ENCODE peak calls at places on chromosomes 1 and 21, in nine cellular contexts. A, Y, B, C, F, H, D, Q and S are unnamed samples.
A peak's percentile ranks its signal among the peaks of the same experiment; 100 is the strongest.

GRCh38 chr1:153553096-153553495 is 4.0 kb upstream of the S100A3 start:
- DNase-seq in Q (no peak), C (no peak), F (no peak), H (no peak), A (no peak), Y (no peak), B (no peak), D (no peak), S (no peak)

GRCh38 chr1:231421616-231421970 is 494 bp downstream of the EGLN1 start:
- DNase-seq in H (no peak), Y (peak; percentile 74), D (no peak), C (no peak), Q (no peak), F (peak; percentile 76), A (no peak), B (no peak), S (peak; percentile 42)

GRCh38 chr1:181139631-181140051 is 51.1 kb downstream of the IER5 start:
- DNase-seq in Q (no peak), A (no peak), H (no peak), B (no peak), F (no peak), Y (no peak), C (no peak), D (no peak), S (no peak)

GRCh38 chr1:216183427-216183826 is 239.8 kb downstream of the USH2A start:
- DNase-seq in H (no peak), D (no peak), Y (no peak), A (no peak), B (no peak), Q (no peak), C (no peak), F (no peak), S (no peak)

GRCh38 chr1:54227091-54227602 is 27.2 kb downstream of the MRPL37 start:
- DNase-seq in Y (no peak), C (no peak), F (no peak), Q (no peak), D (no peak), A (no peak), B (peak; percentile 76), H (no peak), S (peak; percentile 48)

GRCh38 chr1:52771384-52771783 is 45.1 kb downstream of the ZYG11B start:
- DNase-seq in H (no peak), B (no peak), A (no peak), C (no peak), D (no peak), F (no peak), Q (no peak), Y (no peak), S (no peak)

GRCh38 chr21:27423073-27423472 is 456.2 kb upstream of the ADAMTS5 start:
- DNase-seq in F (no peak), C (no peak), A (no peak), H (no peak), B (no peak), Q (no peak), Y (no peak), D (no peak), S (peak; percentile 26)

GRCh38 chr21:42654179-42654912 is 925 bp downstream of the PDE9A start:
- DNase-seq in Q (no peak), C (no peak), Y (peak; percentile 89), A (no peak), D (no peak), B (peak; percentile 79), F (peak; percentile 54), H (peak; percentile 79), S (peak; percentile 71)

GRCh38 chr1:60898413-60898812 is 183.9 kb upstream of the NFIA start:
- DNase-seq in F (no peak), Y (no peak), Q (no peak), C (no peak), H (no peak), D (no peak), A (no peak), B (no peak), S (no peak)

GRCh38 chr1:186165303-186165702 is 209.8 kb downstream of the TPR start:
- DNase-seq in Q (no peak), A (no peak), D (no peak), H (no peak), B (no peak), Y (no peak), F (no peak), C (no peak), S (no peak)

GRCh38 chr21:25103500-25104207 is 503.6 kb downstream of the MRPL39 start:
- DNase-seq in D (no peak), C (no peak), B (no peak), H (no peak), Y (no peak), F (no peak), A (no peak), Q (no peak), S (no peak)

GRCh38 chr1:8257621-8258020 is 60.3 kb upstream of the SLC45A1 start:
- DNase-seq in Y (no peak), A (no peak), B (no peak), Q (no peak), F (no peak), C (no peak), D (no peak), H (no peak), S (no peak)

GRCh38 chr1:214503553-214503952 is 47.8 kb downstream of the PTPN14 start:
- DNase-seq in B (no peak), H (no peak), D (no peak), Q (no peak), A (no peak), Y (no peak), F (no peak), C (no peak), S (no peak)

GRCh38 chr1:103489881-103490280 is 35.6 kb upstream of the RNPC3 start:
- DNase-seq in B (no peak), F (no peak), Q (no peak), H (no peak), D (no peak), A (no peak), Y (no peak), C (no peak), S (no peak)

GRCh38 chr1:21651214-21652042 is 17.7 kb downstream of the RAP1GAP start:
- DNase-seq in B (peak; percentile 96), D (peak; percentile 59), C (peak; percentile 40), H (peak; percentile 86), F (peak; percentile 41), A (no peak), Q (no peak), Y (no peak), S (peak; percentile 75)

GRCh38 chr1:202037706-202038296 is 27.4 kb downstream of the ELF3 start:
- DNase-seq in D (no peak), A (no peak), Y (no peak), C (no peak), B (no peak), F (no peak), Q (no peak), H (no peak), S (no peak)

GRCh38 chr1:203986887-203987461 is 85.9 kb upstream of the SOX13 start:
- DNase-seq in F (no peak), C (no peak), Y (no peak), D (no peak), Q (no peak), H (no peak), B (no peak), A (no peak), S (no peak)

GRCh38 chr1:116131170-116131569 is 20.0 kb downstream of the MAB21L3 start:
- DNase-seq in Y (no peak), A (no peak), C (no peak), D (no peak), Q (no peak), B (no peak), H (no peak), F (no peak), S (no peak)

GRCh38 chr1:180195401-180195800 is 34.7 kb upstream of the LHX4 start:
- DNase-seq in B (no peak), A (no peak), C (no peak), F (no peak), Y (no peak), D (no peak), Q (no peak), H (no peak), S (no peak)

GRCh38 chr1:94715311-94715710 is 104.8 kb upstream of the SLC44A3 start:
- DNase-seq in C (no peak), B (no peak), A (no peak), F (no peak), Q (no peak), Y (no peak), D (no peak), H (no peak), S (no peak)

GRCh38 chr1:180909005-180909414 is 3.7 kb upstream of the KIAA1614 start:
- DNase-seq in A (no peak), H (no peak), Q (no peak), F (no peak), B (peak; percentile 7), Y (no peak), D (no peak), C (no peak), S (no peak)

GRCh38 chr1:7891804-7892203 is 38.9 kb upstream of the UTS2 start:
- DNase-seq in H (no peak), B (no peak), A (no peak), F (no peak), Q (no peak), D (no peak), C (no peak), Y (no peak), S (no peak)

GRCh38 chr1:62991152-62991551 is 207.2 kb downstream of the ATG4C start:
- DNase-seq in A (no peak), F (no peak), Q (no peak), H (no peak), C (no peak), Y (no peak), B (no peak), D (no peak), S (no peak)

GRCh38 chr21:20276954-20277353 is 721.3 kb upstream of the NCAM2 start:
- DNase-seq in C (no peak), H (no peak), A (no peak), D (no peak), F (no peak), B (no peak), Y (no peak), Q (no peak), S (no peak)

GRCh38 chr1:31989964-31990363 is 23.7 kb upstream of the KHDRBS1 start:
- DNase-seq in A (no peak), D (no peak), F (no peak), B (no peak), Y (no peak), Q (no peak), C (no peak), H (no peak), S (no peak)

GRCh38 chr1:168531605-168532345 is 12.0 kb downstream of the XCL2 start:
- DNase-seq in D (no peak), F (peak; percentile 50), B (peak; percentile 6), A (no peak), Q (no peak), Y (no peak), H (no peak), C (peak; percentile 46), S (no peak)

GRCh38 chr1:224753491-224753890 is 137.4 kb downstream of the CNIH3 start:
- DNase-seq in B (no peak), D (no peak), F (no peak), H (no peak), C (no peak), Y (no peak), A (no peak), Q (no peak), S (no peak)

GRCh38 chr1:53547321-53547720 is 88.1 kb downstream of the DMRTB1 start:
- DNase-seq in B (peak; percentile 11), H (no peak), C (no peak), Q (no peak), Y (no peak), A (no peak), F (no peak), D (peak; percentile 7), S (no peak)

GRCh38 chr21:14591882-14592281 is 45.8 kb upstream of the SAMSN1 start:
- DNase-seq in H (no peak), C (no peak), D (no peak), B (no peak), Q (peak; percentile 38), F (no peak), A (no peak), Y (no peak), S (no peak)

GRCh38 chr1:194873328-194873923 is 1687.0 kb upstream of the B3GALT2 start:
- DNase-seq in A (no peak), Y (no peak), C (no peak), Q (no peak), H (no peak), B (no peak), D (no peak), F (no peak), S (no peak)

GRCh38 chr1:50213505-50213904 is 104.8 kb downstream of the ELAVL4 start:
- DNase-seq in D (no peak), C (no peak), H (no peak), Y (no peak), F (no peak), A (no peak), B (no peak), Q (no peak), S (no peak)